ENCODE peak calls at places on chromosomes 12 and 14, in ten cellular contexts. One of them, this sample, is unnamed.

GRCh38 chr12:12819752-12820311 is 6.7 kb downstream of the DDX47 start:
- DNase-seq in GM12865: no peak
- DNase-seq in foreskin fibroblast: peak; percentile 97
- DNase-seq in tibial artery: no peak
- DNase-seq in tibial nerve: no peak
- DNase-seq in left lung: no peak
- DNase-seq in astrocyte of the spinal cord: peak; percentile 94
- DNase-seq in right cardiac atrium: no peak
- DNase-seq in skeletal muscle cell: peak; percentile 91
- DNase-seq in BJ: peak; percentile 97
- DNase-seq in this sample: peak; percentile 79

GRCh38 chr12:25962932-25963525 is 4.5 kb downstream of the RASSF8 start:
- DNase-seq in GM12865: no peak
- DNase-seq in foreskin fibroblast: peak; percentile 48
- DNase-seq in tibial artery: no peak
- DNase-seq in tibial nerve: no peak
- DNase-seq in left lung: no peak
- DNase-seq in astrocyte of the spinal cord: peak; percentile 50
- DNase-seq in right cardiac atrium: peak; percentile 54
- DNase-seq in skeletal muscle cell: no peak
- DNase-seq in BJ: no peak
- DNase-seq in this sample: no peak

GRCh38 chr14:61838661-61839060 is 76.4 kb downstream of the SNAPC1 start:
- DNase-seq in GM12865: no peak
- DNase-seq in foreskin fibroblast: peak; percentile 17
- DNase-seq in tibial artery: no peak
- DNase-seq in tibial nerve: no peak
- DNase-seq in left lung: no peak
- DNase-seq in astrocyte of the spinal cord: peak; percentile 12
- DNase-seq in right cardiac atrium: no peak
- DNase-seq in skeletal muscle cell: no peak
- DNase-seq in BJ: no peak
- DNase-seq in this sample: peak; percentile 33

GRCh38 chr12:40170593-40170992 is 54.2 kb upstream of the LRRK2 start:
- DNase-seq in GM12865: no peak
- DNase-seq in foreskin fibroblast: no peak
- DNase-seq in tibial artery: no peak
- DNase-seq in tibial nerve: no peak
- DNase-seq in left lung: peak; percentile 60
- DNase-seq in astrocyte of the spinal cord: no peak
- DNase-seq in right cardiac atrium: no peak
- DNase-seq in skeletal muscle cell: no peak
- DNase-seq in BJ: no peak
- DNase-seq in this sample: no peak

GRCh38 chr12:4116251-4117111 is 157.1 kb upstream of the CCND2 start:
- DNase-seq in GM12865: peak; percentile 39
- DNase-seq in foreskin fibroblast: peak; percentile 74
- DNase-seq in tibial artery: no peak
- DNase-seq in tibial nerve: no peak
- DNase-seq in left lung: no peak
- DNase-seq in astrocyte of the spinal cord: peak; percentile 43
- DNase-seq in right cardiac atrium: no peak
- DNase-seq in skeletal muscle cell: peak; percentile 75
- DNase-seq in BJ: peak; percentile 19
- DNase-seq in this sample: peak; percentile 85

GRCh38 chr14:105490318-105490571 is 801 bp upstream of the TEDC1 start:
- DNase-seq in GM12865: no peak
- DNase-seq in foreskin fibroblast: no peak
- DNase-seq in tibial artery: no peak
- DNase-seq in tibial nerve: no peak
- DNase-seq in left lung: no peak
- DNase-seq in astrocyte of the spinal cord: no peak
- DNase-seq in right cardiac atrium: peak; percentile 86
- DNase-seq in skeletal muscle cell: no peak
- DNase-seq in BJ: no peak
- DNase-seq in this sample: no peak

GRCh38 chr12:114913871-114914801 is 230.2 kb upstream of the TBX3 start:
- DNase-seq in GM12865: no peak
- DNase-seq in foreskin fibroblast: peak; percentile 75
- DNase-seq in tibial artery: no peak
- DNase-seq in tibial nerve: no peak
- DNase-seq in left lung: no peak
- DNase-seq in astrocyte of the spinal cord: peak; percentile 70
- DNase-seq in right cardiac atrium: no peak
- DNase-seq in skeletal muscle cell: no peak
- DNase-seq in BJ: peak; percentile 75
- DNase-seq in this sample: peak; percentile 19

GRCh38 chr12:114213055-114213561 is 192.8 kb downstream of the TBX5 start:
- DNase-seq in GM12865: no peak
- DNase-seq in foreskin fibroblast: no peak
- DNase-seq in tibial artery: no peak
- DNase-seq in tibial nerve: no peak
- DNase-seq in left lung: no peak
- DNase-seq in astrocyte of the spinal cord: no peak
- DNase-seq in right cardiac atrium: peak; percentile 50
- DNase-seq in skeletal muscle cell: no peak
- DNase-seq in BJ: no peak
- DNase-seq in this sample: no peak

GRCh38 chr14:59116984-59117415 is 71.5 kb upstream of the DAAM1 start:
- DNase-seq in GM12865: peak; percentile 44
- DNase-seq in foreskin fibroblast: peak; percentile 46
- DNase-seq in tibial artery: no peak
- DNase-seq in tibial nerve: no peak
- DNase-seq in left lung: no peak
- DNase-seq in astrocyte of the spinal cord: no peak
- DNase-seq in right cardiac atrium: no peak
- DNase-seq in skeletal muscle cell: no peak
- DNase-seq in BJ: peak; percentile 44
- DNase-seq in this sample: peak; percentile 45

GRCh38 chr14:51738754-51739153 is 87.0 kb downstream of the FRMD6 start:
- DNase-seq in GM12865: peak; percentile 64
- DNase-seq in foreskin fibroblast: no peak
- DNase-seq in tibial artery: no peak
- DNase-seq in tibial nerve: no peak
- DNase-seq in left lung: no peak
- DNase-seq in astrocyte of the spinal cord: no peak
- DNase-seq in right cardiac atrium: no peak
- DNase-seq in skeletal muscle cell: no peak
- DNase-seq in BJ: no peak
- DNase-seq in this sample: no peak

GRCh38 chr14:68367444-68368014 is 425.3 kb downstream of the ZFP36L1 start:
- DNase-seq in GM12865: peak; percentile 24
- DNase-seq in foreskin fibroblast: no peak
- DNase-seq in tibial artery: no peak
- DNase-seq in tibial nerve: no peak
- DNase-seq in left lung: no peak
- DNase-seq in astrocyte of the spinal cord: no peak
- DNase-seq in right cardiac atrium: no peak
- DNase-seq in skeletal muscle cell: no peak
- DNase-seq in BJ: no peak
- DNase-seq in this sample: no peak

GRCh38 chr14:68366656-68367055 is 426.2 kb downstream of the ZFP36L1 start:
- DNase-seq in GM12865: no peak
- DNase-seq in foreskin fibroblast: no peak
- DNase-seq in tibial artery: no peak
- DNase-seq in tibial nerve: no peak
- DNase-seq in left lung: no peak
- DNase-seq in astrocyte of the spinal cord: no peak
- DNase-seq in right cardiac atrium: no peak
- DNase-seq in skeletal muscle cell: no peak
- DNase-seq in BJ: no peak
- DNase-seq in this sample: no peak

GRCh38 chr14:68368850-68369249 is 424.0 kb downstream of the ZFP36L1 start:
- DNase-seq in GM12865: peak; percentile 77
- DNase-seq in foreskin fibroblast: no peak
- DNase-seq in tibial artery: no peak
- DNase-seq in tibial nerve: no peak
- DNase-seq in left lung: no peak
- DNase-seq in astrocyte of the spinal cord: no peak
- DNase-seq in right cardiac atrium: no peak
- DNase-seq in skeletal muscle cell: no peak
- DNase-seq in BJ: no peak
- DNase-seq in this sample: no peak

GRCh38 chr14:68372363-68372762 is 420.5 kb downstream of the ZFP36L1 start:
- DNase-seq in GM12865: no peak
- DNase-seq in foreskin fibroblast: no peak
- DNase-seq in tibial artery: no peak
- DNase-seq in tibial nerve: no peak
- DNase-seq in left lung: no peak
- DNase-seq in astrocyte of the spinal cord: no peak
- DNase-seq in right cardiac atrium: no peak
- DNase-seq in skeletal muscle cell: no peak
- DNase-seq in BJ: no peak
- DNase-seq in this sample: no peak

GRCh38 chr14:68369289-68369925 is 423.5 kb downstream of the ZFP36L1 start:
- DNase-seq in GM12865: peak; percentile 87
- DNase-seq in foreskin fibroblast: no peak
- DNase-seq in tibial artery: no peak
- DNase-seq in tibial nerve: no peak
- DNase-seq in left lung: no peak
- DNase-seq in astrocyte of the spinal cord: no peak
- DNase-seq in right cardiac atrium: no peak
- DNase-seq in skeletal muscle cell: no peak
- DNase-seq in BJ: no peak
- DNase-seq in this sample: no peak
- H3K4me3 ChIP-seq in GM12865: peak overlapping the region; percentile 14
- H3K4me3 ChIP-seq in foreskin fibroblast: no peak overlapping the region
- H3K4me3 ChIP-seq in tibial artery: no peak overlapping the region
- H3K4me3 ChIP-seq in tibial nerve: no peak overlapping the region
- H3K4me3 ChIP-seq in left lung: no peak overlapping the region
- H3K4me3 ChIP-seq in astrocyte of the spinal cord: no peak overlapping the region
- H3K4me3 ChIP-seq in right cardiac atrium: no peak overlapping the region
- H3K4me3 ChIP-seq in skeletal muscle cell: no peak overlapping the region
- H3K4me3 ChIP-seq in BJ: no peak overlapping the region
- H3K4me3 ChIP-seq in this sample: no peak overlapping the region

DNA sequence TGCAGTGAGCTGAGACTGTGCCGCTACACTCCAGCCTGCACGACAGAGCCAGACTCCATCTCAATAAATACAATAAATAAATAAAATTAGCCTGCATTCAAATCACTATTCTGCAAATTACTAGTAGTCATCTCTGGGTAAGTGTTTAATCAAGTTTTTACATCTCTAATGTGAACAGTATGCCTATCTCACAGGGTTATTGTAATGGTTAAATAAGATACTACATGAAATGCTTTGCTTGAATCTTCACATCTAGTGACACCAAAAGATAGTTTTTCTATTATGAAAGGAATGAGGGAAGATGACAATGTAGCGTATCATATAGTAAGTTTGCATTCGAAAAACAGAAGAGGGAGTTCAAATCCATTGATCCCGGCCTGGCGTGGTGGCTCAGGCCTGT is 2.1 kb downstream of the SRSF9 start:
- DNase-seq in GM12865: no peak
- DNase-seq in foreskin fibroblast: no peak
- DNase-seq in tibial artery: no peak
- DNase-seq in tibial nerve: no peak
- DNase-seq in left lung: no peak
- DNase-seq in astrocyte of the spinal cord: no peak
- DNase-seq in right cardiac atrium: no peak
- DNase-seq in skeletal muscle cell: no peak
- DNase-seq in BJ: no peak
- DNase-seq in this sample: no peak
- H3K4me3 ChIP-seq in GM12865: no peak overlapping the region
- H3K4me3 ChIP-seq in foreskin fibroblast: no peak overlapping the region
- H3K4me3 ChIP-seq in tibial artery: no peak overlapping the region
- H3K4me3 ChIP-seq in tibial nerve: no peak overlapping the region
- H3K4me3 ChIP-seq in left lung: no peak overlapping the region
- H3K4me3 ChIP-seq in astrocyte of the spinal cord: no peak overlapping the region
- H3K4me3 ChIP-seq in right cardiac atrium: no peak overlapping the region
- H3K4me3 ChIP-seq in skeletal muscle cell: no peak overlapping the region
- H3K4me3 ChIP-seq in BJ: no peak overlapping the region
- H3K4me3 ChIP-seq in this sample: no peak overlapping the region

GRCh38 chr14:47675489-47676300 is at the start of gene MDGA2:
- DNase-seq in GM12865: no peak
- DNase-seq in foreskin fibroblast: no peak
- DNase-seq in tibial artery: no peak
- DNase-seq in tibial nerve: no peak
- DNase-seq in left lung: no peak
- DNase-seq in astrocyte of the spinal cord: peak; percentile 18
- DNase-seq in right cardiac atrium: no peak
- DNase-seq in skeletal muscle cell: no peak
- DNase-seq in BJ: no peak
- DNase-seq in this sample: peak; percentile 0
- H3K4me3 ChIP-seq in GM12865: no peak within 1 kb of the TSS
- H3K4me3 ChIP-seq in foreskin fibroblast: no peak within 1 kb of the TSS
- H3K4me3 ChIP-seq in tibial artery: peak within 1 kb of the TSS; percentile 6
- H3K4me3 ChIP-seq in tibial nerve: peak within 1 kb of the TSS; percentile 10
- H3K4me3 ChIP-seq in left lung: peak within 1 kb of the TSS; percentile 15
- H3K4me3 ChIP-seq in astrocyte of the spinal cord: peak within 1 kb of the TSS; percentile 23
- H3K4me3 ChIP-seq in right cardiac atrium: peak within 1 kb of the TSS; percentile 24
- H3K4me3 ChIP-seq in skeletal muscle cell: peak within 1 kb of the TSS; percentile 31
- H3K4me3 ChIP-seq in BJ: no peak within 1 kb of the TSS
- H3K4me3 ChIP-seq in this sample: no peak within 1 kb of the TSS

GRCh38 chr12:107762874-107763273 is 1.9 kb upstream of the PRDM4 start:
- DNase-seq in GM12865: no peak
- DNase-seq in foreskin fibroblast: no peak
- DNase-seq in tibial artery: no peak
- DNase-seq in tibial nerve: no peak
- DNase-seq in left lung: no peak
- DNase-seq in astrocyte of the spinal cord: no peak
- DNase-seq in right cardiac atrium: no peak
- DNase-seq in skeletal muscle cell: no peak
- DNase-seq in BJ: no peak
- DNase-seq in this sample: no peak

GRCh38 chr12:107760207-107760816 is 625 bp downstream of the PRDM4 start:
- DNase-seq in GM12865: peak; percentile 45
- DNase-seq in foreskin fibroblast: peak; percentile 47
- DNase-seq in tibial artery: peak; percentile 69
- DNase-seq in tibial nerve: no peak
- DNase-seq in left lung: peak; percentile 48
- DNase-seq in astrocyte of the spinal cord: no peak
- DNase-seq in right cardiac atrium: no peak
- DNase-seq in skeletal muscle cell: no peak
- DNase-seq in BJ: no peak
- DNase-seq in this sample: peak; percentile 8

GRCh38 chr12:107761502-107761904 is 566 bp upstream of the PRDM4 start:
- DNase-seq in GM12865: no peak
- DNase-seq in foreskin fibroblast: no peak
- DNase-seq in tibial artery: no peak
- DNase-seq in tibial nerve: no peak
- DNase-seq in left lung: no peak
- DNase-seq in astrocyte of the spinal cord: no peak
- DNase-seq in right cardiac atrium: no peak
- DNase-seq in skeletal muscle cell: no peak
- DNase-seq in BJ: no peak
- DNase-seq in this sample: no peak

GRCh38 chr12:107760817-107761501 is at the start of gene PRDM4:
- DNase-seq in GM12865: peak; percentile 96
- DNase-seq in foreskin fibroblast: peak; percentile 99
- DNase-seq in tibial artery: peak; percentile 97
- DNase-seq in tibial nerve: peak; percentile 83
- DNase-seq in left lung: peak; percentile 94
- DNase-seq in astrocyte of the spinal cord: peak; percentile 94
- DNase-seq in right cardiac atrium: peak; percentile 98
- DNase-seq in skeletal muscle cell: peak; percentile 80
- DNase-seq in BJ: peak; percentile 71
- DNase-seq in this sample: peak; percentile 82

DNA sequence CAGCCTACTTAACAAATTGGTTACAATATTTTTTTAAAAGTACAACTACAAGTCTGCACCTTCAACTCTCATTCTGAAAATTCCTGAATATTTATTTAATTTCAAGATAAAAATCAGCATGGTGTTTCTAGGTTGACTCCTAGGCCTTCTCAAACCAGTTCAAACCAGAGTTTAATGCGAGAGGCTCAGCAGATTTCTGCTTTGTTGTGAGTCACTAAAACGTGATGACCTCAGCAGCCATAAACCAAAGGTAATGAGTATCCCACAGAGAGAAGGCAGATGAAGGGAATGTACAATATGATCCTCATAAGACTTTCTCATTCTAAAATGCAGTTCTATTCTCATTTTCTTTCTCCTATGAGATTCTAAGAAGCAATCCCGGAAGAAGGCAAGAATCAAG is 1.5 kb downstream of the PRDM4 start:
- DNase-seq in GM12865: peak; percentile 44
- DNase-seq in foreskin fibroblast: peak; percentile 90
- DNase-seq in tibial artery: no peak
- DNase-seq in tibial nerve: no peak
- DNase-seq in left lung: no peak
- DNase-seq in astrocyte of the spinal cord: peak; percentile 89
- DNase-seq in right cardiac atrium: no peak
- DNase-seq in skeletal muscle cell: peak; percentile 63
- DNase-seq in BJ: peak; percentile 55
- DNase-seq in this sample: peak; percentile 88
- H3K4me3 ChIP-seq in GM12865: peak overlapping the region; percentile 75
- H3K4me3 ChIP-seq in foreskin fibroblast: peak overlapping the region; percentile 98
- H3K4me3 ChIP-seq in tibial artery: no peak overlapping the region
- H3K4me3 ChIP-seq in tibial nerve: no peak overlapping the region
- H3K4me3 ChIP-seq in left lung: peak overlapping the region; percentile 90
- H3K4me3 ChIP-seq in astrocyte of the spinal cord: peak overlapping the region; percentile 89
- H3K4me3 ChIP-seq in right cardiac atrium: peak overlapping the region; percentile 97
- H3K4me3 ChIP-seq in skeletal muscle cell: peak overlapping the region; percentile 91
- H3K4me3 ChIP-seq in BJ: peak overlapping the region; percentile 91
- H3K4me3 ChIP-seq in this sample: peak overlapping the region; percentile 57

This sample was measured in bronchial epithelial cell.